ENCODE peak calls at places on chromosome 2, in seven cellular contexts. J is Panc1, D is spleen, A is fibroblast of mammary gland, U is GM13977, C is omental fat pad, V is gastrocnemius medialis. E is an unnamed sample.

GRCh38 chr2:88489181-88489580 is 36.7 kb upstream of the FOXI3 start:
- DNase-seq in D (no peak), U (no peak), C (no peak), J (no peak), A (no peak), V (no peak), E (no peak)

GRCh38 chr2:69335291-69335690 is 51.7 kb downstream of the GFPT1 start:
- DNase-seq in A (no peak), J (no peak), V (no peak), C (no peak), U (no peak), D (no peak), E (no peak)

GRCh38 chr2:132950986-132951385 is 281.0 kb upstream of the LYPD1 start:
- DNase-seq in V (no peak), U (no peak), D (no peak), A (no peak), C (no peak), J (no peak), E (no peak)

GRCh38 chr2:234355052-234355720 is 141.7 kb downstream of the ARL4C start:
- DNase-seq in A (no peak), U (no peak), V (no peak), C (no peak), J (no peak), D (no peak), E (no peak)

GRCh38 chr2:186570587-186570986 is 19.3 kb upstream of the ITGAV start:
- DNase-seq in D (no peak), U (no peak), C (no peak), J (no peak), V (no peak), A (peak; percentile 62), E (no peak)

GRCh38 chr2:74440378-74441110 is 1.2 kb downstream of the RTKN start:
- DNase-seq in V (peak; percentile 69), C (peak; percentile 42), D (peak; percentile 92), J (no peak), U (peak; percentile 98), A (peak; percentile 68), E (no peak)

GRCh38 chr2:43084699-43085091 is 141.7 kb downstream of the ZFP36L2 start:
- DNase-seq in D (no peak), J (no peak), V (no peak), U (no peak), C (no peak), A (peak; percentile 72), E (no peak)

GRCh38 chr2:168181825-168182224 is 65.6 kb downstream of the STK39 start:
- DNase-seq in U (no peak), V (no peak), J (no peak), C (no peak), D (no peak), A (no peak), E (no peak)

GRCh38 chr2:233486778-233487552 is 79.6 kb downstream of the USP40 start:
- DNase-seq in J (peak; percentile 5), D (no peak), C (no peak), V (no peak), U (no peak), A (peak; percentile 65), E (peak; percentile 63)

GRCh38 chr2:198327526-198327925 is 523.1 kb downstream of the PLCL1 start:
- DNase-seq in C (no peak), A (no peak), J (no peak), V (no peak), D (no peak), U (no peak), E (no peak)

GRCh38 chr2:26946841-26947784 is 23.3 kb upstream of the MAPRE3 start:
- DNase-seq in A (peak; percentile 25), D (no peak), C (no peak), U (no peak), V (peak; percentile 38), J (no peak), E (no peak)

GRCh38 chr2:72862239-72862988 is 24.8 kb upstream of the SPR start:
- DNase-seq in U (peak; percentile 84), C (peak; percentile 83), A (peak; percentile 85), D (peak; percentile 97), J (peak; percentile 85), V (peak; percentile 78), E (peak; percentile 75)

GRCh38 chr2:169734172-169734847 is 678 bp downstream of the KLHL23 start:
- DNase-seq in U (peak; percentile 53), C (no peak), J (no peak), D (no peak), A (no peak), V (no peak), E (no peak)

GRCh38 chr2:184598313-184599053 is at the start of gene ZNF804A:
- DNase-seq in J (no peak), D (peak; percentile 90), U (peak; percentile 91), V (peak; percentile 18), A (peak; percentile 37), C (no peak), E (no peak)

GRCh38 chr2:66364495-66364992 is 70.4 kb upstream of the MEIS1 start:
- DNase-seq in C (no peak), V (peak; percentile 29), U (no peak), A (peak; percentile 95), D (no peak), J (no peak), E (no peak)

GRCh38 chr2:145159676-145160075 is 639.8 kb upstream of the ZEB2 start:
- DNase-seq in D (no peak), J (no peak), U (no peak), A (no peak), V (no peak), C (no peak), E (no peak)

GRCh38 chr2:66362651-66363050 is 72.3 kb upstream of the MEIS1 start:
- DNase-seq in J (no peak), A (no peak), U (no peak), D (no peak), C (no peak), V (no peak), E (no peak)

GRCh38 chr2:198127627-198128026 is 323.2 kb downstream of the PLCL1 start:
- DNase-seq in A (peak; percentile 76), U (peak; percentile 9), J (peak; percentile 28), C (no peak), D (no peak), V (peak; percentile 28), E (peak; percentile 38)

GRCh38 chr2:39648574-39648973 is 17.1 kb upstream of the TMEM178A start:
- DNase-seq in V (no peak), A (no peak), U (no peak), J (no peak), C (no peak), D (no peak), E (no peak)

GRCh38 chr2:141889788-141890187 is 241.0 kb downstream of the LRP1B start:
- DNase-seq in U (no peak), V (no peak), A (no peak), C (no peak), D (no peak), J (no peak), E (no peak)

GRCh38 chr2:119180891-119181290 is 22.3 kb upstream of the C1QL2 start:
- DNase-seq in A (no peak), U (no peak), J (no peak), C (no peak), V (no peak), D (peak; percentile 76), E (no peak)

GRCh38 chr2:120307482-120307881 is 38.5 kb upstream of the INHBB start:
- DNase-seq in J (no peak), A (no peak), V (no peak), D (no peak), C (no peak), U (no peak), E (no peak)

GRCh38 chr2:56239437-56239836 is 55.6 kb downstream of the CCDC85A start:
- DNase-seq in U (no peak), D (no peak), A (peak; percentile 44), C (no peak), V (no peak), J (no peak), E (no peak)

GRCh38 chr2:171523339-171523931 is 1.2 kb downstream of the CYBRD1 start:
- DNase-seq in J (no peak), D (peak; percentile 87), C (peak; percentile 47), V (peak; percentile 65), U (peak; percentile 47), A (peak; percentile 75), E (no peak)

GRCh38 chr2:55862269-55862668 is 61.3 kb downstream of the EFEMP1 start:
- DNase-seq in U (no peak), D (no peak), A (peak; percentile 98), J (no peak), C (no peak), V (no peak), E (peak; percentile 95)

GRCh38 chr2:102753563-102754159 is 8.2 kb upstream of the TMEM182 start:
- DNase-seq in U (peak; percentile 19), V (peak; percentile 44), C (no peak), J (peak; percentile 35), A (peak; percentile 60), D (no peak), E (no peak)

GRCh38 chr2:109411648-109412325 is 202.0 kb downstream of the SEPTIN10 start:
- DNase-seq in U (no peak), A (no peak), V (no peak), D (no peak), C (no peak), J (no peak), E (no peak)

GRCh38 chr2:109417701-109418335 is 195.9 kb downstream of the SEPTIN10 start:
- DNase-seq in C (no peak), D (peak; percentile 56), A (no peak), V (no peak), J (no peak), U (no peak), E (no peak)

GRCh38 chr2:109419171-109419756 is 194.5 kb downstream of the SEPTIN10 start:
- DNase-seq in A (no peak), J (no peak), D (peak; percentile 72), U (no peak), C (no peak), V (no peak), E (no peak)

GRCh38 chr2:109418716-109419115 is 195.1 kb downstream of the SEPTIN10 start:
- DNase-seq in J (no peak), A (no peak), C (no peak), V (no peak), U (no peak), D (peak; percentile 51), E (no peak)

GRCh38 chr2:109415460-109416004 is 198.2 kb downstream of the SEPTIN10 start:
- DNase-seq in A (no peak), V (no peak), U (no peak), J (no peak), D (no peak), C (no peak), E (no peak)
- TF ChIP-seq CTCF in A (no peak), V (no peak), U (no peak), J (no peak), D (no peak), C (no peak), E (no peak)

GRCh38 chr2:130963849-130964793 is 127.4 kb downstream of the ARHGEF4 start:
- DNase-seq in A (no peak), J (no peak), U (peak; percentile 64), D (no peak), V (no peak), C (no peak), E (no peak)
- TF ChIP-seq CTCF in A (no peak), J (no peak), U (peak; percentile 30), D (no peak), V (peak; percentile 18), C (no peak), E (peak; percentile 5)

GRCh38 chr2:127155901-127156300 is 48.9 kb upstream of the BIN1 start:
- DNase-seq in D (no peak), V (peak; percentile 87), C (no peak), A (peak; percentile 73), J (no peak), U (no peak), E (no peak)
- TF ChIP-seq CTCF in D (no peak), V (no peak), C (no peak), A (no peak), J (no peak), U (no peak), E (no peak)

GRCh38 chr2:130824492-130825061 is 12.1 kb upstream of the ARHGEF4 start:
- DNase-seq in J (no peak), C (no peak), U (peak; percentile 90), A (peak; percentile 93), V (no peak), D (no peak), E (peak; percentile 95)
- TF ChIP-seq CTCF in J (no peak), C (no peak), U (no peak), A (no peak), V (no peak), D (no peak), E (no peak)

E was measured in AG04450.